ENCODE peak calls at places on chromosomes 11 and 22, in seven cellular contexts. R is HCT116, U is K562, Q is GM12878, M is HepG2, B is SK-N-SH, D is H1. V is an unnamed sample.
A peak's percentile ranks its signal among the peaks of the same experiment; 100 is the strongest.

GRCh38 chr22:41582694-41583093 is 6.9 kb downstream of the PMM1 start:
- DNase-seq in R (no peak), U (no peak), Q (no peak), M (no peak), B (no peak), D (no peak), V (no peak)

GRCh38 chr11:31826530-31827438 is 15.7 kb upstream of the PAX6 start:
- DNase-seq in R (no peak), U (no peak), Q (no peak), M (no peak), B (peak; percentile 40), D (no peak), V (no peak)

GRCh38 chr11:1072116-1072820 is 2.4 kb upstream of the MUC2 start:
- DNase-seq in R (peak; percentile 32), U (peak; percentile 39), Q (no peak), M (no peak), B (no peak), D (no peak), V (no peak)

GRCh38 chr11:48093323-48093722 is 113.0 kb downstream of the PTPRJ start:
- DNase-seq in R (no peak), U (no peak), Q (no peak), M (no peak), B (no peak), D (no peak), V (no peak)

GRCh38 chr11:36364551-36364950 is 68.5 kb downstream of the PRR5L start:
- DNase-seq in R (no peak), U (no peak), Q (no peak), M (no peak), B (no peak), D (no peak), V (no peak)

GRCh38 chr11:116055064-116055463 is 550.8 kb upstream of the CADM1 start:
- DNase-seq in R (no peak), U (no peak), Q (no peak), M (no peak), B (no peak), D (no peak), V (no peak)

GRCh38 chr22:40215266-40215665 is 37.5 kb downstream of the TNRC6B start:
- DNase-seq in R (no peak), U (no peak), Q (no peak), M (no peak), B (no peak), D (no peak), V (no peak)

GRCh38 chr11:72643547-72643946 is 30.7 kb downstream of the PDE2A start:
- DNase-seq in R (peak; percentile 31), U (no peak), Q (no peak), M (no peak), B (no peak), D (no peak), V (no peak)

GRCh38 chr11:44562836-44563460 is 2.5 kb upstream of the CD82 start:
- DNase-seq in R (no peak), U (no peak), Q (no peak), M (no peak), B (peak; percentile 15), D (no peak), V (no peak)

GRCh38 chr11:124863137-124863825 is 2.0 kb upstream of the ROBO3 start:
- DNase-seq in R (no peak), U (no peak), Q (no peak), M (peak; percentile 20), B (peak; percentile 63), D (no peak), V (peak; percentile 55)

GRCh38 chr11:26043665-26044064 is 288.3 kb upstream of the ANO3 start:
- DNase-seq in R (no peak), U (no peak), Q (no peak), M (no peak), B (no peak), D (no peak), V (no peak)

GRCh38 chr11:94405062-94405461 is 3.8 kb upstream of the GPR83 start:
- DNase-seq in R (no peak), U (no peak), Q (no peak), M (peak; percentile 48), B (no peak), D (no peak), V (no peak)

GRCh38 chr11:88324562-88325345 is 12.8 kb downstream of the CTSC start:
- DNase-seq in R (no peak), U (no peak), Q (no peak), M (no peak), B (no peak), D (no peak), V (no peak)

GRCh38 chr11:88327462-88328143 is 9.9 kb downstream of the CTSC start:
- DNase-seq in R (no peak), U (no peak), Q (no peak), M (no peak), B (no peak), D (no peak), V (no peak)

GRCh38 chr11:88326112-88326511 is 11.4 kb downstream of the CTSC start:
- DNase-seq in R (no peak), U (no peak), Q (no peak), M (no peak), B (no peak), D (no peak), V (no peak)

GRCh38 chr11:88329563-88330250 is 7.8 kb downstream of the CTSC start:
- DNase-seq in R (no peak), U (no peak), Q (no peak), M (no peak), B (no peak), D (no peak), V (no peak)

GRCh38 chr11:88327061-88327460 is 10.5 kb downstream of the CTSC start:
- DNase-seq in R (no peak), U (no peak), Q (no peak), M (no peak), B (no peak), D (no peak), V (no peak)
- TF ChIP-seq JUND in R (no peak), U (no peak), Q (no peak), M (no peak), B (no peak), D (no peak), V (no peak)

GRCh38 chr11:111981270-111981669 is 43.9 kb upstream of the DLAT start:
- DNase-seq in R (no peak), U (no peak), Q (no peak), M (no peak), B (no peak), D (no peak), V (no peak)

GRCh38 chr11:111982532-111983186 is 42.5 kb upstream of the DLAT start:
- DNase-seq in R (no peak), U (no peak), Q (no peak), M (no peak), B (no peak), D (no peak), V (no peak)

GRCh38 chr11:111980062-111980461 is 42.9 kb downstream of the DIXDC1 start:
- DNase-seq in R (no peak), U (no peak), Q (no peak), M (no peak), B (peak; percentile 51), D (no peak), V (no peak)

GRCh38 chr11:111983187-111983986 is 41.8 kb upstream of the DLAT start:
- DNase-seq in R (no peak), U (peak; percentile 43), Q (no peak), M (peak; percentile 91), B (no peak), D (peak; percentile 64), V (peak; percentile 79)

DNA sequence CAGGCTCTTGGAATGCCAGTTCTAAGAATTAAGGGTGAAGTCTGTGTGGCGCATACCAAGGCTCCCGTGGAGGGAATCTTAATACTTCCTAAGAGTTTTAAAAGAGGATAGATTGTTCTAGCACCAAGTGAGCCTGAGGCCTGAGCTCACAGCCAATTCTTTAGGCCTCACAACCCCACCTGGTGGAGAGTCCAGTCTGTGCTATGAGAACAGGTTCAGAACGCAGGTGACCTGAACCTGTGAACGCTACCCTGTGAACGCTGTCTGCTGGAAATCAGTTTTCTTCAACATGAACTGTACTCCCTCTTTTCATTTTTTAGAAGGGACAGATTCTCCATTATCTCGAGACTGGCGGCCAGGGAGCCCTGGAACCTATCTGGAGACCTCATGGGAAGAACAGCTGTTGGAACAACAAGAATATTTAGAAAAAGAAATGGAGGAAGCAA is 43.2 kb upstream of the DLAT start:
- DNase-seq in R (peak; percentile 31), U (peak; percentile 57), Q (peak; percentile 5), M (peak; percentile 70), B (peak; percentile 44), D (peak; percentile 61), V (peak; percentile 94)
- TF ChIP-seq JUND in R (no peak), U (peak; percentile 35), Q (no peak), M (no peak), B (no peak), D (no peak), V (no peak)

GRCh38 chr22:28171713-28172112 is 252.7 kb upstream of the PITPNB start:
- DNase-seq in R (no peak), U (no peak), Q (no peak), M (no peak), B (no peak), D (no peak), V (no peak)

GRCh38 chr22:28174509-28174908 is 255.5 kb upstream of the PITPNB start:
- DNase-seq in R (no peak), U (no peak), Q (no peak), M (no peak), B (no peak), D (no peak), V (no peak)

GRCh38 chr22:28175730-28176492 is 256.9 kb upstream of the PITPNB start:
- DNase-seq in R (no peak), U (no peak), Q (no peak), M (no peak), B (no peak), D (no peak), V (no peak)

GRCh38 chr22:28171135-28171534 is 252.1 kb upstream of the PITPNB start:
- DNase-seq in R (no peak), U (no peak), Q (no peak), M (no peak), B (no peak), D (no peak), V (no peak)

GRCh38 chr22:28172948-28173360 is 253.9 kb upstream of the PITPNB start:
- DNase-seq in R (no peak), U (no peak), Q (no peak), M (no peak), B (peak; percentile 50), D (no peak), V (no peak)
- TF ChIP-seq JUND in R (no peak), U (no peak), Q (no peak), M (no peak), B (no peak), D (no peak), V (no peak)

GRCh38 chr11:3841426-3842304 is 906 bp upstream of the RHOG start:
- DNase-seq in R (peak; percentile 68), U (peak; percentile 80), Q (peak; percentile 79), M (peak; percentile 79), B (peak; percentile 87), D (peak; percentile 59), V (peak; percentile 59)
- TF ChIP-seq JUND in R (no peak), U (no peak), Q (no peak), M (no peak), B (no peak), D (peak; percentile 30), V (no peak)

GRCh38 chr11:117684731-117685130 is 112.3 kb downstream of the DSCAML1 start:
- DNase-seq in R (no peak), U (no peak), Q (no peak), M (no peak), B (no peak), D (no peak), V (no peak)
- TF ChIP-seq JUND in R (no peak), U (no peak), Q (no peak), M (no peak), B (no peak), D (no peak), V (no peak)

V was measured in T47D.